ENCODE peak calls at places on chromosomes 6 and 20, in ten cellular contexts. W is stimulated activated CD8-positive, alpha-beta memory T cell treated with anti-CD3 and anti-CD28 coated beads, Interleukin-2, amount 100 ng/mL, for 1 hour; P is lung; K is CD8-positive, alpha-beta memory T cell; J is non-pigmented ciliary epithelial cell; Z is nephron progenitor cell; V is GM20000; I is RWPE1; D is left cardiac atrium; U is colonic mucosa. N is an unnamed sample.

GRCh38 chr6:134152767-134153485 is 100.5 kb upstream of the SLC2A12 start:
- DNase-seq in Z (no peak), W (no peak), J (no peak), V (no peak), P (no peak), U (no peak), K (no peak), I (no peak), D (no peak), N (no peak)

GRCh38 chr6:114310053-114310452 is 32.8 kb downstream of the HS3ST5 start:
- DNase-seq in I (no peak), P (no peak), J (no peak), K (no peak), W (no peak), Z (no peak), V (no peak), D (no peak), U (no peak), N (no peak)

GRCh38 chr6:55449219-55449618 is 122.0 kb downstream of the GFRAL start:
- DNase-seq in U (no peak), P (no peak), I (no peak), Z (no peak), K (no peak), J (no peak), W (no peak), V (no peak), D (no peak), N (no peak)

GRCh38 chr6:48048460-48049146 is 62.4 kb downstream of the PTCHD4 start:
- DNase-seq in P (no peak), I (no peak), U (no peak), J (no peak), V (no peak), K (no peak), W (no peak), D (no peak), Z (no peak), N (no peak)

GRCh38 chr6:32819729-32820128 is 2.9 kb upstream of the HLA-DOB start:
- DNase-seq in K (no peak), V (no peak), J (peak), W (no peak), D (no peak), I (peak), U (no peak), Z (no peak), P (no peak), N (no peak)

GRCh38 chr6:110814488-110815259 is 595 bp downstream of the CDK19 start:
- DNase-seq in D (peak), U (peak), P (peak), V (peak), K (peak), Z (peak), J (no peak), I (peak), W (peak), N (no peak)

GRCh38 chr6:130138116-130138908 is 84.4 kb downstream of the SAMD3 start:
- DNase-seq in W (no peak), D (no peak), U (no peak), J (no peak), K (no peak), V (peak), P (no peak), Z (no peak), I (no peak), N (no peak)

GRCh38 chr6:102798631-102799030 is 1405.1 kb downstream of the GRIK2 start:
- DNase-seq in W (no peak), K (no peak), P (no peak), V (no peak), Z (peak), I (no peak), J (no peak), U (no peak), D (no peak), N (no peak)

GRCh38 chr6:10531942-10532341 is 10.8 kb downstream of the GCNT2 start:
- DNase-seq in V (no peak), D (no peak), Z (no peak), J (no peak), K (no peak), U (no peak), P (no peak), I (no peak), W (no peak), N (no peak)

GRCh38 chr6:29967379-29968010 is 25.2 kb downstream of the HLA-A start:
- DNase-seq in P (peak), W (no peak), V (no peak), D (no peak), U (peak), K (no peak), J (no peak), Z (no peak), I (peak), N (peak)

GRCh38 chr20:48904566-48905321 is 16.8 kb upstream of the ARFGEF2 start:
- DNase-seq in I (peak), V (peak), P (peak), J (peak), D (peak), Z (peak), W (peak), K (peak), U (peak), N (no peak)

GRCh38 chr6:170164271-170164900 is 126.5 kb downstream of the DLL1 start:
- DNase-seq in J (no peak), I (no peak), P (no peak), W (no peak), V (no peak), D (no peak), Z (no peak), U (no peak), K (no peak), N (no peak)

GRCh38 chr20:53823121-53823764 is 229.6 kb upstream of the ZNF217 start:
- DNase-seq in P (no peak), K (no peak), U (no peak), I (no peak), Z (no peak), J (no peak), D (no peak), V (no peak), W (no peak), N (no peak)

GRCh38 chr6:44086931-44087574 is 40.2 kb downstream of the MRPL14 start:
- DNase-seq in J (no peak), P (peak), W (no peak), V (no peak), U (no peak), D (peak), I (no peak), Z (no peak), K (no peak), N (no peak)

GRCh38 chr6:79610301-79611009 is 20.7 kb upstream of the SH3BGRL2 start:
- DNase-seq in D (no peak), I (no peak), U (no peak), W (no peak), Z (no peak), V (no peak), J (no peak), K (no peak), P (no peak), N (no peak)

GRCh38 chr20:1242530-1242929 is 16.7 kb downstream of the RAD21L1 start:
- DNase-seq in P (no peak), U (no peak), Z (no peak), I (no peak), J (peak), D (no peak), V (no peak), K (no peak), W (no peak), N (no peak)

GRCh38 chr20:37354210-37355195 is 8.6 kb downstream of the SRC start:
- DNase-seq in P (no peak), I (no peak), U (peak), K (no peak), Z (no peak), D (no peak), W (no peak), J (no peak), V (no peak), N (no peak)

GRCh38 chr20:48231253-48231652 is 446.0 kb upstream of the SULF2 start:
- DNase-seq in P (no peak), I (no peak), J (no peak), W (no peak), Z (no peak), K (no peak), D (no peak), V (no peak), U (no peak), N (no peak)

GRCh38 chr6:5337573-5337972 is 76.3 kb downstream of the FARS2 start:
- DNase-seq in K (no peak), V (no peak), I (no peak), J (no peak), U (no peak), W (no peak), Z (no peak), P (no peak), D (no peak), N (no peak)

GRCh38 chr20:60240986-60241385 is 282.8 kb downstream of the CDH26 start:
- DNase-seq in J (no peak), U (no peak), W (no peak), P (no peak), Z (no peak), V (no peak), K (no peak), D (no peak), I (no peak), N (no peak)

GRCh38 chr6:3634417-3634816 is 117.1 kb downstream of the PXDC1 start:
- DNase-seq in I (no peak), J (no peak), U (no peak), W (no peak), K (no peak), D (no peak), P (no peak), V (no peak), Z (no peak), N (no peak)

GRCh38 chr6:32148289-32148688 is 3.5 kb downstream of the PRRT1 start:
- DNase-seq in U (no peak), K (no peak), P (no peak), V (no peak), Z (no peak), I (no peak), D (no peak), J (no peak), W (no peak), N (no peak)

GRCh38 chr6:17015551-17016381 is 86.1 kb upstream of the STMND1 start:
- DNase-seq in Z (no peak), U (peak), P (peak), D (peak), K (peak), W (peak), I (no peak), V (no peak), J (no peak), N (no peak)

GRCh38 chr20:25058797-25059486 is 1.0 kb upstream of the ACSS1 start:
- DNase-seq in U (peak), I (no peak), W (no peak), K (no peak), V (no peak), P (no peak), J (no peak), D (peak), Z (no peak), N (no peak)

GRCh38 chr20:60636417-60636816 is 615.6 kb upstream of the CDH4 start:
- DNase-seq in D (no peak), I (no peak), J (no peak), K (no peak), U (no peak), W (no peak), V (no peak), Z (no peak), P (no peak), N (no peak)

GRCh38 chr6:149859938-149860337 is 4.2 kb downstream of the LRP11 start:
- DNase-seq in U (no peak), K (no peak), J (no peak), Z (no peak), V (no peak), D (no peak), I (no peak), P (no peak), W (no peak), N (no peak)

GRCh38 chr6:139147628-139148027 is 12.7 kb downstream of the HECA start:
- DNase-seq in V (no peak), Z (no peak), J (no peak), I (no peak), D (no peak), P (no peak), U (no peak), W (no peak), K (no peak), N (no peak)

GRCh38 chr6:30725713-30726505 is 5.8 kb downstream of the TUBB start:
- DNase-seq in U (no peak), V (no peak), K (no peak), D (no peak), I (no peak), Z (no peak), J (no peak), P (no peak), W (no peak), N (no peak)

GRCh38 chr6:53728570-53729194 is 63.1 kb upstream of the KLHL31 start:
- DNase-seq in Z (peak), J (no peak), U (peak), W (peak), D (peak), V (peak), I (peak), P (no peak), K (peak), N (no peak)

GRCh38 chr6:44808148-44808547 is 420.6 kb downstream of the CDC5L start:
- DNase-seq in D (no peak), K (no peak), Z (no peak), U (no peak), J (no peak), I (no peak), W (no peak), P (no peak), V (no peak), N (no peak)

GRCh38 chr6:144778056-144778455 is 492.9 kb downstream of the UTRN start:
- DNase-seq in D (no peak), P (no peak), Z (no peak), J (no peak), U (no peak), V (no peak), I (no peak), K (no peak), W (no peak), N (no peak)

GRCh38 chr6:79201935-79202334 is 32.5 kb downstream of the HMGN3 start:
- DNase-seq in W (no peak), J (no peak), D (no peak), V (no peak), P (no peak), Z (no peak), U (no peak), I (no peak), K (no peak), N (no peak)

GRCh38 chr20:50389808-50390684 is 120.1 kb upstream of the PTPN1 start:
- DNase-seq in I (no peak), J (no peak), Z (no peak), V (no peak), D (no peak), W (no peak), K (no peak), U (no peak), P (no peak), N (no peak)

GRCh38 chr6:44002591-44003344 is 124.5 kb downstream of the MRPL14 start:
- DNase-seq in K (peak), J (no peak), D (peak), I (peak), W (peak), U (peak), Z (peak), V (peak), P (peak), N (no peak)

GRCh38 chr6:2921520-2922115 is 18.5 kb upstream of the SERPINB9 start:
- DNase-seq in U (peak), J (no peak), W (no peak), K (no peak), Z (no peak), D (no peak), P (peak), I (no peak), V (no peak), N (no peak)

GRCh38 chr6:57283096-57283495 is 34.3 kb upstream of the PRIM2 start:
- DNase-seq in V (no peak), P (no peak), U (no peak), J (no peak), D (no peak), Z (no peak), I (peak), W (no peak), K (no peak), N (no peak)

GRCh38 chr6:118903134-118903533 is 9.2 kb downstream of the ASF1A start:
- DNase-seq in J (no peak), D (no peak), K (no peak), W (no peak), Z (no peak), U (no peak), I (no peak), P (no peak), V (no peak), N (no peak)

GRCh38 chr6:26034901-26035300 is 52.3 kb upstream of the HFE start:
- DNase-seq in W (no peak), I (no peak), J (no peak), U (no peak), V (no peak), K (no peak), Z (no peak), P (no peak), D (no peak), N (no peak)

GRCh38 chr6:27545271-27546046 is 72.6 kb upstream of the ZNF184 start:
- DNase-seq in I (peak), U (peak), D (no peak), V (peak), Z (peak), W (no peak), K (no peak), J (peak), P (no peak), N (peak)